ENCODE peak calls at places on chromosomes 6 and 20, in ten cellular contexts. G is T1000; E is T-helper 2 cell; B is EL; O is GM20000; Y is esophagus squamous epithelium; K is GM10248; N is stomach; T is stimulated activated CD4-positive, alpha-beta T cell treated with anti-CD3 and anti-CD28 coated beads, Interleukin-4, amount 100 ng/mL, for 1 hour; M is occipital lobe. H is an unnamed sample.

GRCh38 chr6:16546851-16547250 is 214.4 kb downstream of the ATXN1 start:
- DNase-seq in T (no peak), B (no peak), E (no peak), K (no peak), Y (no peak), G (no peak), O (no peak), M (no peak), N (no peak), H (no peak)

GRCh38 chr20:58109126-58109880 is 119.2 kb downstream of the ANKRD60 start:
- DNase-seq in N (no peak), K (no peak), G (no peak), M (no peak), T (no peak), Y (no peak), B (peak; percentile 80), E (no peak), O (no peak), H (no peak)

GRCh38 chr6:6595946-6596345 is 7.4 kb downstream of the LY86 start:
- DNase-seq in Y (no peak), E (no peak), B (no peak), M (no peak), O (no peak), N (no peak), G (no peak), T (no peak), K (no peak), H (no peak)

GRCh38 chr6:38638941-38639497 is 710 bp downstream of the BTBD9 start:
- DNase-seq in B (peak; percentile 53), K (peak; percentile 38), M (no peak), N (peak; percentile 60), Y (peak; percentile 12), T (peak; percentile 63), O (peak; percentile 57), G (no peak), E (peak; percentile 49), H (peak; percentile 67)

GRCh38 chr6:111552241-111552744 is 53.4 kb downstream of the TRAF3IP2 start:
- DNase-seq in E (no peak), M (peak; percentile 67), N (peak; percentile 82), T (no peak), K (no peak), B (peak; percentile 95), O (no peak), G (peak; percentile 41), Y (no peak), H (no peak)

GRCh38 chr6:41587223-41587879 is 41.2 kb downstream of the FOXP4 start:
- DNase-seq in O (no peak), M (no peak), Y (no peak), T (no peak), E (no peak), K (no peak), B (no peak), N (peak; percentile 73), G (no peak), H (no peak)

GRCh38 chr20:17503501-17504325 is 27.5 kb downstream of the BFSP1 start:
- DNase-seq in Y (no peak), N (no peak), K (no peak), T (no peak), B (no peak), M (no peak), E (no peak), O (no peak), G (no peak), H (no peak)

GRCh38 chr6:99614430-99615161 is 8.0 kb downstream of the PRDM13 start:
- DNase-seq in Y (no peak), G (no peak), E (no peak), N (no peak), T (peak; percentile 28), B (no peak), M (no peak), O (peak; percentile 53), K (no peak), H (peak; percentile 29)